ENCODE peak calls at places on chromosomes 12 and 14, in ten cellular contexts. P, A, J, T, H, Q, M, K, E and V are unnamed samples.

GRCh38 chr14:104035300-104035699 is 50.2 kb upstream of the ASPG start:
- DNase-seq in P (no peak), A (no peak), J (no peak), T (no peak), H (no peak), Q (no peak), M (no peak), K (no peak), E (no peak), V (no peak)

GRCh38 chr12:115895247-115895646 is 382.2 kb downstream of the MED13L start:
- DNase-seq in P (no peak), A (no peak), J (no peak), T (no peak), H (no peak), Q (no peak), M (no peak), K (no peak), E (no peak), V (no peak)

GRCh38 chr14:76768201-76768656 is 7.0 kb downstream of the VASH1 start:
- DNase-seq in P (peak; percentile 73), A (peak; percentile 11), J (no peak), T (peak; percentile 89), H (peak; percentile 90), Q (no peak), M (peak; percentile 67), K (peak; percentile 8), E (no peak), V (peak; percentile 81)

GRCh38 chr14:97788846-97789528 is 991.8 kb downstream of the VRK1 start:
- DNase-seq in P (no peak), A (no peak), J (no peak), T (no peak), H (no peak), Q (no peak), M (no peak), K (no peak), E (no peak), V (no peak)

GRCh38 chr12:119369907-119370546 is 35.5 kb downstream of the CCDC60 start:
- DNase-seq in P (no peak), A (no peak), J (no peak), T (no peak), H (no peak), Q (no peak), M (no peak), K (no peak), E (no peak), V (no peak)

GRCh38 chr14:67420102-67420739 is 8.3 kb upstream of the PLEK2 start:
- DNase-seq in P (no peak), A (no peak), J (no peak), T (no peak), H (no peak), Q (no peak), M (no peak), K (peak; percentile 67), E (peak; percentile 34), V (no peak)

GRCh38 chr14:45201908-45202307 is 51.1 kb downstream of the MIS18BP1 start:
- DNase-seq in P (no peak), A (no peak), J (peak; percentile 15), T (no peak), H (no peak), Q (peak; percentile 13), M (peak; percentile 9), K (peak; percentile 55), E (no peak), V (no peak)

GRCh38 chr12:49540229-49541139 is 1.7 kb downstream of the KCNH3 start:
- DNase-seq in P (no peak), A (no peak), J (no peak), T (no peak), H (no peak), Q (no peak), M (no peak), K (no peak), E (no peak), V (peak; percentile 46)

GRCh38 chr12:75784591-75784990 is 247.0 kb downstream of the PHLDA1 start:
- DNase-seq in P (peak; percentile 30), A (no peak), J (peak; percentile 1), T (peak; percentile 38), H (peak; percentile 46), Q (no peak), M (no peak), K (peak; percentile 59), E (peak; percentile 79), V (no peak)

GRCh38 chr12:70994217-70994788 is 73.8 kb upstream of the PTPRR start:
- DNase-seq in P (no peak), A (no peak), J (no peak), T (no peak), H (no peak), Q (peak; percentile 94), M (no peak), K (no peak), E (no peak), V (no peak)

GRCh38 chr12:28870839-28871440 is 278.1 kb upstream of the FAR2 start:
- DNase-seq in P (no peak), A (no peak), J (no peak), T (no peak), H (no peak), Q (no peak), M (no peak), K (no peak), E (no peak), V (no peak)

GRCh38 chr12:47391566-47391965 is 311.8 kb upstream of the AMIGO2 start:
- DNase-seq in P (no peak), A (no peak), J (no peak), T (no peak), H (no peak), Q (no peak), M (no peak), K (no peak), E (no peak), V (no peak)

GRCh38 chr12:67515679-67516363 is 132.7 kb upstream of the DYRK2 start:
- DNase-seq in P (no peak), A (no peak), J (no peak), T (peak; percentile 21), H (peak; percentile 17), Q (no peak), M (peak; percentile 26), K (peak; percentile 80), E (peak; percentile 18), V (no peak)

GRCh38 chr12:53069621-53070410 is 9.4 kb downstream of the SPRYD3 start:
- DNase-seq in P (peak; percentile 55), A (peak; percentile 73), J (no peak), T (no peak), H (peak; percentile 28), Q (no peak), M (no peak), K (no peak), E (no peak), V (no peak)

GRCh38 chr14:23360496-23360895 is 4.5 kb downstream of the EFS start:
- DNase-seq in P (no peak), A (no peak), J (no peak), T (no peak), H (no peak), Q (no peak), M (no peak), K (no peak), E (no peak), V (no peak)
- TF ChIP-seq CTCF in P (peak; percentile 42), A (no peak), J (peak; percentile 43), T (no peak), H (no peak), Q (no peak), M (no peak), K (no peak), E (no peak), V (no peak)

GRCh38 chr12:107125833-107126232 is 32.5 kb upstream of the CRY1 start:
- DNase-seq in P (no peak), A (no peak), J (no peak), T (no peak), H (no peak), Q (no peak), M (no peak), K (no peak), E (no peak), V (no peak)

GRCh38 chr12:107130830-107131760 is 37.7 kb upstream of the CRY1 start:
- DNase-seq in P (no peak), A (no peak), J (no peak), T (no peak), H (no peak), Q (no peak), M (no peak), K (no peak), E (no peak), V (no peak)

GRCh38 chr12:107129315-107129930 is 36.1 kb upstream of the CRY1 start:
- DNase-seq in P (no peak), A (no peak), J (no peak), T (no peak), H (no peak), Q (no peak), M (no peak), K (no peak), E (no peak), V (no peak)

GRCh38 chr12:107127482-107128185 is 34.3 kb upstream of the CRY1 start:
- DNase-seq in P (no peak), A (no peak), J (no peak), T (no peak), H (no peak), Q (no peak), M (no peak), K (no peak), E (no peak), V (no peak)

GRCh38 chr12:107126688-107127481 is 33.5 kb upstream of the CRY1 start:
- DNase-seq in P (no peak), A (no peak), J (peak; percentile 2), T (no peak), H (no peak), Q (peak; percentile 39), M (no peak), K (no peak), E (no peak), V (no peak)
- TF ChIP-seq CTCF in P (no peak), A (no peak), J (peak; percentile 56), T (no peak), H (no peak), Q (peak; percentile 61), M (no peak), K (peak; percentile 55), E (no peak), V (peak; percentile 18)

DNA sequence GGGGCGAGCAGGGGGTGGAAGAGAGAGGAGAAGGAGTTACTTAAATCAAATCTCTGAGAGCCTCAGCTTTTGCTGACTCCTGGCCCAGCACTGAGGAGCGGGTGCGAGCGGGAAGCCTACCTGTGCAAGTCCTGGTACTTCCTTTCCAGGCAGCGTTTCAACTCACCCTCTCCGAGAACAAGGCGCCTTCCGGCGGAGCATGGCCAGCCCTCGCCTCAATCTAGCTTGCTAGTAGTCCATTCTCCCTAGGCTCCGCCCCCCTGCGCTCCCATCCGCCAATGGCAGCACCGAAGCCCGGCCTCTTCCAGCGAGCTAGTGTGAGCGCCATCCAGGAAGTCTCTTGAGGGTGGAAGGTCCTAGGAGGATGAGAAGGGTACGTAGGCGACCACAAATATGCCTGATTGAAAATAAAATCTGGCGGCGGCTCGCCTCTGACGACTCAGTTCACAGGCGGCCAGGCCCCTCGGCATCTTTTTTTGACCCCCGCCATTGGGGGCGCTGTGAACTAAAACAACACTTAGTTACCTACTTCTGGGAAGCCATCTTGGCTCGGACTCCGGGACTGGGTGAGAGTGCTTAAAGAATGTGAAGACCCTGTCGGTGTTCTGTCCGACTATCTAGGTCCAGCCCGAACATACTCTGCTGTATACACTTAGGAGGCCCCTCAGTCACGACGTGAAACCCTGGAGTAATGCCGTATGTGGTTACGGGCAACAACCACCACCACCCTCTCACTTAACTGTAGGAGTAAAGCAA is at the start of gene CHD8:
- DNase-seq in P (peak; percentile 99), A (peak; percentile 99), J (peak; percentile 100), T (peak; percentile 100), H (peak; percentile 100), Q (peak; percentile 100), M (peak; percentile 99), K (peak; percentile 100), E (peak; percentile 100), V (peak; percentile 96)
- TF ChIP-seq CTCF in P (peak; percentile 65), A (peak; percentile 37), J (peak; percentile 83), T (peak; percentile 69), H (peak; percentile 63), Q (peak; percentile 60), M (peak; percentile 69), K (peak; percentile 87), E (peak; percentile 58), V (peak; percentile 76)

GRCh38 chr12:12786716-12787601 is 1.5 kb downstream of the APOLD1 start:
- DNase-seq in P (peak; percentile 85), A (peak; percentile 90), J (peak; percentile 75), T (peak; percentile 90), H (peak; percentile 89), Q (peak; percentile 81), M (peak; percentile 89), K (no peak), E (peak; percentile 82), V (peak; percentile 96)
- TF ChIP-seq CTCF in P (peak; percentile 46), A (no peak), J (peak; percentile 27), T (no peak), H (no peak), Q (no peak), M (no peak), K (no peak), E (no peak), V (no peak)